ENCODE peak calls at places on chromosomes 3 and 15, in five cellular contexts. N is sciatic nerve, C is hypothalamus, P is progenitor cell of endocrine pancreas, O is Peyer's patch. H is an unnamed sample.
A peak's percentile ranks its signal among the peaks of the same experiment; 100 is the strongest.

GRCh38 chr3:52385157-52385556 is 59.7 kb downstream of the SEMA3G start:
- DNase-seq in N (no peak), C (no peak), P (peak; percentile 42), O (no peak), H (no peak)

GRCh38 chr15:51887887-51888592 is 58.6 kb downstream of the TMOD3 start:
- DNase-seq in N (no peak), C (no peak), P (no peak), O (no peak), H (no peak)

GRCh38 chr15:66849746-66850077 is 147.7 kb downstream of the SMAD6 start:
- DNase-seq in N (no peak), C (no peak), P (no peak), O (peak; percentile 35), H (no peak)

GRCh38 chr15:44999105-44999504 is 23.9 kb upstream of the SORD start:
- DNase-seq in N (no peak), C (no peak), P (no peak), O (no peak), H (no peak)

GRCh38 chr3:34876997-34877396 is 762.3 kb upstream of the ARPP21 start:
- DNase-seq in N (no peak), C (no peak), P (no peak), O (no peak), H (no peak)

GRCh38 chr3:58151637-58152036 is 59.1 kb downstream of the DNASE1L3 start:
- DNase-seq in N (no peak), C (peak; percentile 7), P (no peak), O (no peak), H (no peak)

GRCh38 chr15:66670698-66671580 is 31.1 kb upstream of the SMAD6 start:
- DNase-seq in N (no peak), C (no peak), P (no peak), O (peak; percentile 83), H (peak; percentile 91)

GRCh38 chr15:68637755-68638405 is 59.1 kb downstream of the CORO2B start:
- DNase-seq in N (peak; percentile 71), C (no peak), P (no peak), O (peak; percentile 58), H (peak; percentile 19)

GRCh38 chr3:187015903-187016638 is 85.7 kb downstream of the ST6GAL1 start:
- DNase-seq in N (peak; percentile 26), C (no peak), P (no peak), O (peak; percentile 90), H (no peak)

GRCh38 chr3:152155246-152155645 is 113.5 kb upstream of the MBNL1 start:
- DNase-seq in N (no peak), C (no peak), P (no peak), O (no peak), H (no peak)

GRCh38 chr3:72810063-72810462 is 38.2 kb downstream of the SHQ1 start:
- DNase-seq in N (no peak), C (no peak), P (no peak), O (no peak), H (no peak)

GRCh38 chr3:130276203-130276803 is 69.2 kb upstream of the COL6A5 start:
- DNase-seq in N (no peak), C (no peak), P (no peak), O (no peak), H (peak; percentile 15)

GRCh38 chr3:25455316-25456232 is 27.5 kb downstream of the RARB start:
- DNase-seq in N (no peak), C (no peak), P (no peak), O (no peak), H (no peak)

GRCh38 chr3:12796171-12797123 is at the start of gene CAND2:
- DNase-seq in N (peak; percentile 82), C (no peak), P (peak; percentile 44), O (peak; percentile 65), H (peak; percentile 54)

GRCh38 chr3:183265157-183265642 is 12.1 kb downstream of the B3GNT5 start:
- DNase-seq in N (no peak), C (no peak), P (no peak), O (no peak), H (no peak)

GRCh38 chr3:134369231-134369741 is 5.0 kb downstream of the AMOTL2 start:
- DNase-seq in N (no peak), C (no peak), P (no peak), O (peak; percentile 34), H (no peak)

GRCh38 chr3:138976047-138976446 is 29.0 kb downstream of the FOXL2NB start:
- DNase-seq in N (no peak), C (no peak), P (no peak), O (no peak), H (no peak)